ENCODE peak calls at places on chromosomes 13 and 19, in seven cellular contexts. I, M, H, F, P, T and D are unnamed samples.

GRCh38 chr13:73967397-73968165 is 166.6 kb downstream of the KLF12 start:
- DNase-seq in F (peak), I (no peak), T (no peak), M (no peak), H (no peak), P (no peak), D (no peak)

GRCh38 chr19:36060430-36060829 is 5.7 kb downstream of the WDR62 start:
- DNase-seq in M (peak), H (peak), T (no peak), I (peak), P (no peak), F (no peak), D (peak)

GRCh38 chr19:52898101-52898500 is 666 bp upstream of the ZNF320 start:
- DNase-seq in M (peak), F (no peak), H (no peak), I (no peak), T (no peak), P (no peak), D (no peak)

GRCh38 chr13:73365240-73365639 is 306.4 kb downstream of the KLF5 start:
- DNase-seq in H (no peak), M (no peak), F (no peak), T (no peak), I (no peak), P (no peak), D (no peak)

GRCh38 chr19:44753932-44754742 is 5.6 kb downstream of the BCL3 start:
- DNase-seq in H (peak), T (peak), I (peak), P (peak), F (no peak), M (peak), D (peak)

GRCh38 chr13:73672492-73672891 is 461.7 kb downstream of the KLF12 start:
- DNase-seq in H (no peak), I (no peak), F (no peak), M (no peak), T (no peak), P (no peak), D (no peak)

GRCh38 chr13:99978781-99979452 is 2.7 kb upstream of the ZIC2 start:
- DNase-seq in P (no peak), F (no peak), H (no peak), M (no peak), T (no peak), I (no peak), D (no peak)

GRCh38 chr19:21115430-21115829 is 26.4 kb upstream of the ZNF431 start:
- DNase-seq in F (no peak), M (no peak), T (no peak), H (no peak), I (no peak), P (no peak), D (no peak)

GRCh38 chr19:48569814-48570213 is 17.8 kb downstream of the SULT2B1 start:
- DNase-seq in P (no peak), M (peak), T (no peak), F (no peak), H (no peak), I (peak), D (no peak)

GRCh38 chr13:41411536-41411935 is 45.8 kb upstream of the RGCC start:
- DNase-seq in M (peak), F (peak), P (no peak), I (peak), H (no peak), T (no peak), D (no peak)

GRCh38 chr19:38850976-38851621 is 1.3 kb upstream of the HNRNPL start:
- DNase-seq in H (no peak), F (no peak), P (no peak), M (no peak), I (no peak), T (peak), D (peak)

GRCh38 chr13:113926301-113926761 is 47.5 kb downstream of the C13orf46 start:
- DNase-seq in H (no peak), T (no peak), P (no peak), M (no peak), I (peak), F (no peak), D (no peak)

GRCh38 chr13:81393686-81394085 is 1052.8 kb upstream of the SPRY2 start:
- DNase-seq in F (no peak), H (no peak), P (no peak), T (no peak), I (no peak), M (no peak), D (no peak)

GRCh38 chr19:33802801-33803200 is 6.1 kb downstream of the KCTD15 start:
- DNase-seq in F (no peak), I (no peak), P (no peak), M (no peak), T (no peak), H (no peak), D (no peak)